ENCODE peak calls at places on chromosome 15, in six cellular contexts. C is renal cortical epithelial cell, V is activated gamma-delta T cell treated with Interleukin-2 at 50 U/mL for 16 hours, P is mammary epithelial cell, D is H7, O is cerebellar nuclear complex. Z is an unnamed sample.
A peak's percentile ranks its signal among the peaks of the same experiment; 100 is the strongest.

GRCh38 chr15:64851503-64851840 is 9.8 kb downstream of the PLEKHO2 start:
- DNase-seq in V (no peak), D (peak; percentile 51), P (no peak), O (no peak), C (no peak), Z (no peak)

GRCh38 chr15:21261396-21261964 is 178.8 kb downstream of the POTEB3 start:
- DNase-seq in C (no peak), P (peak; percentile 4), O (no peak), V (no peak), D (no peak), Z (no peak)

GRCh38 chr15:74007820-74008371 is 13.4 kb downstream of the PML start:
- DNase-seq in D (no peak), C (no peak), O (no peak), V (no peak), P (no peak), Z (no peak)

GRCh38 chr15:66825139-66825538 is 123.1 kb downstream of the SMAD6 start:
- DNase-seq in O (no peak), P (no peak), D (no peak), V (no peak), C (no peak), Z (no peak)

GRCh38 chr15:31440754-31441298 is 114.2 kb downstream of the KLF13 start:
- DNase-seq in D (peak; percentile 73), C (no peak), P (no peak), O (no peak), V (peak; percentile 41), Z (no peak)

GRCh38 chr15:63089260-63090043 is 32.2 kb upstream of the LACTB start:
- DNase-seq in V (no peak), D (peak; percentile 53), O (no peak), C (peak; percentile 51), P (no peak), Z (no peak)

GRCh38 chr15:97087337-97087736 is 756.8 kb downstream of the NR2F2 start:
- DNase-seq in O (no peak), V (no peak), P (no peak), D (no peak), C (no peak), Z (no peak)

GRCh38 chr15:32718082-32718821 is 448 bp downstream of the GREM1 start:
- DNase-seq in O (no peak), D (peak; percentile 76), V (no peak), P (peak; percentile 32), C (no peak), Z (no peak)

GRCh38 chr15:35393403-35393802 is 152.6 kb downstream of the DPH6 start:
- DNase-seq in P (no peak), O (no peak), V (no peak), D (no peak), C (no peak), Z (no peak)

GRCh38 chr15:48682949-48683651 is 37.6 kb upstream of the FBN1 start:
- DNase-seq in P (peak; percentile 61), D (no peak), V (no peak), O (no peak), C (peak; percentile 90), Z (no peak)

GRCh38 chr15:98085003-98085639 is 124.6 kb downstream of the ARRDC4 start:
- DNase-seq in O (no peak), V (peak; percentile 26), D (peak; percentile 53), P (peak; percentile 51), C (peak; percentile 81), Z (peak; percentile 59)

GRCh38 chr15:40955930-40956542 is 2.8 kb downstream of the CHAC1 start:
- DNase-seq in C (no peak), V (no peak), P (no peak), D (no peak), O (no peak), Z (no peak)

GRCh38 chr15:88802991-88803240 is 320 bp upstream of the ACAN start:
- DNase-seq in V (no peak), O (no peak), P (no peak), C (no peak), D (no peak), Z (no peak)

GRCh38 chr15:68503791-68504720 is 72.1 kb upstream of the ITGA11 start:
- DNase-seq in O (no peak), V (no peak), C (no peak), D (peak; percentile 31), P (no peak), Z (no peak)

GRCh38 chr15:37099321-37100108 is 834 bp downstream of the MEIS2 start:
- DNase-seq in C (peak; percentile 10), P (peak; percentile 41), V (no peak), O (no peak), D (peak; percentile 52), Z (no peak)

GRCh38 chr15:70480196-70480856 is 283.0 kb downstream of the UACA start:
- DNase-seq in O (no peak), D (no peak), V (peak; percentile 64), P (no peak), C (no peak), Z (no peak)

GRCh38 chr15:89863918-89864317 is 29.9 kb downstream of the AP3S2 start:
- DNase-seq in V (no peak), C (no peak), O (no peak), D (no peak), P (no peak), Z (no peak)

GRCh38 chr15:85354432-85354831 is 26.0 kb upstream of the AKAP13 start:
- DNase-seq in D (no peak), V (no peak), P (no peak), C (peak; percentile 84), O (no peak), Z (no peak)

GRCh38 chr15:70289191-70289955 is 191.7 kb upstream of the TLE3 start:
- DNase-seq in P (no peak), V (no peak), O (no peak), C (peak; percentile 63), D (no peak), Z (no peak)

GRCh38 chr15:80217327-80217900 is 34.6 kb downstream of the CTXND1 start:
- DNase-seq in V (no peak), D (no peak), P (no peak), C (no peak), O (no peak), Z (no peak)

GRCh38 chr15:93865610-93866009 is 365.8 kb upstream of the MCTP2 start:
- DNase-seq in D (no peak), V (no peak), O (no peak), P (no peak), C (no peak), Z (no peak)

GRCh38 chr15:74128785-74129350 is 1.5 kb upstream of the ISLR2 start:
- DNase-seq in C (no peak), P (no peak), O (no peak), D (peak; percentile 74), V (no peak), Z (no peak)

GRCh38 chr15:52180196-52180835 is 10.9 kb downstream of the GNB5 start:
- DNase-seq in C (peak; percentile 3), D (peak; percentile 53), P (no peak), V (peak; percentile 44), O (no peak), Z (no peak)

GRCh38 chr15:81491414-81492101 is 117.5 kb upstream of the TMC3 start:
- DNase-seq in V (no peak), O (no peak), D (no peak), C (no peak), P (peak; percentile 17), Z (no peak)

GRCh38 chr15:92197761-92198160 is 195.9 kb upstream of the ST8SIA2 start:
- DNase-seq in O (no peak), C (no peak), D (no peak), P (no peak), V (no peak), Z (no peak)

GRCh38 chr15:52349062-52349700 is 53.6 kb upstream of the MYO5C start:
- DNase-seq in V (no peak), D (peak; percentile 24), O (no peak), P (peak; percentile 45), C (no peak), Z (no peak)

GRCh38 chr15:69338535-69339213 is 40.0 kb downstream of the PAQR5 start:
- DNase-seq in O (no peak), P (peak; percentile 35), V (no peak), C (peak; percentile 31), D (no peak), Z (peak; percentile 41)

GRCh38 chr15:80800067-80800466 is 20.9 kb downstream of the CEMIP start:
- DNase-seq in D (no peak), V (no peak), P (no peak), O (no peak), C (no peak), Z (no peak)

GRCh38 chr15:33195283-33195682 is 769 bp upstream of the FMN1 start:
- DNase-seq in C (peak; percentile 71), P (no peak), O (no peak), D (no peak), V (no peak), Z (no peak)

GRCh38 chr15:63305276-63305675 is 27.9 kb downstream of the APH1B start:
- DNase-seq in P (no peak), C (no peak), D (no peak), O (no peak), V (no peak), Z (no peak)

GRCh38 chr15:60297047-60297446 is 100.7 kb downstream of the ANXA2 start:
- DNase-seq in C (no peak), O (no peak), P (peak; percentile 95), D (no peak), V (no peak), Z (peak; percentile 63)

GRCh38 chr15:74873756-74874424 is 725 bp upstream of the SCAMP2 start:
- DNase-seq in C (no peak), O (no peak), P (no peak), D (no peak), V (no peak), Z (no peak)